ENCODE peak calls at places on chromosomes 11 and 22, in seven cellular contexts. L is heart left ventricle, D is ovary, H is lung, K is thoracic aorta, E is NT2/D1, Y is IMR-90. G is an unnamed sample. For H3K27me3, the result is how much of the 10 kb centered on the place peaks cover.

GRCh38 chr11:86126862-86127261 is 58.0 kb upstream of the PICALM start:
- DNase-seq in L (no peak), D (no peak), H (no peak), K (no peak), E (no peak), Y (no peak), G (no peak)

GRCh38 chr11:46216765-46217089 is 60.7 kb upstream of the CREB3L1 start:
- DNase-seq in L (no peak), D (no peak), H (no peak), K (no peak), E (no peak), Y (no peak), G (no peak)

GRCh38 chr22:38345782-38346181 is 28.5 kb upstream of the CSNK1E start:
- DNase-seq in L (no peak), D (no peak), H (no peak), K (no peak), E (no peak), Y (no peak), G (no peak)

GRCh38 chr11:115222218-115222862 is 281.9 kb downstream of the CADM1 start:
- DNase-seq in L (no peak), D (no peak), H (no peak), K (no peak), E (no peak), Y (peak), G (peak)

GRCh38 chr11:34165786-34166557 is 60.5 kb downstream of the NAT10 start:
- DNase-seq in L (peak), D (no peak), H (no peak), K (no peak), E (no peak), Y (no peak), G (peak)

GRCh38 chr11:76861490-76861953 is 804 bp downstream of the ACER3 start:
- DNase-seq in L (no peak), D (no peak), H (no peak), K (no peak), E (no peak), Y (no peak), G (no peak)

GRCh38 chr11:2366271-2366670 is 10.8 kb upstream of the CD81 start:
- DNase-seq in L (no peak), D (no peak), H (no peak), K (no peak), E (no peak), Y (no peak), G (no peak)

GRCh38 chr11:130201026-130201425 is 41.4 kb downstream of the ST14 start:
- DNase-seq in L (no peak), D (no peak), H (no peak), K (no peak), E (no peak), Y (no peak), G (no peak)

GRCh38 chr11:36702330-36703054 is 104.5 kb upstream of the RAG2 start:
- DNase-seq in L (no peak), D (no peak), H (peak), K (no peak), E (peak), Y (peak), G (peak)

GRCh38 chr11:85656777-85657176 is 8.2 kb downstream of the CREBZF start:
- DNase-seq in L (no peak), D (no peak), H (no peak), K (no peak), E (no peak), Y (no peak), G (no peak)

GRCh38 chr22:38346506-38346905 is 29.3 kb upstream of the CSNK1E start:
- DNase-seq in L (no peak), D (no peak), H (no peak), K (no peak), E (no peak), Y (no peak), G (no peak)

GRCh38 chr22:42367980-42368378 is 64.2 kb downstream of the NFAM1 start:
- DNase-seq in L (peak), D (peak), H (no peak), K (no peak), E (no peak), Y (no peak), G (no peak)

GRCh38 chr11:115581871-115582639 is 77.8 kb upstream of the CADM1 start:
- DNase-seq in L (no peak), D (no peak), H (no peak), K (no peak), E (peak), Y (peak), G (peak)

GRCh38 chr11:120228794-120229384 is 11.1 kb upstream of the POU2F3 start:
- DNase-seq in L (no peak), D (no peak), H (no peak), K (no peak), E (no peak), Y (no peak), G (no peak)

GRCh38 chr11:86303257-86303656 is 1.2 kb downstream of the HIKESHI start:
- DNase-seq in L (no peak), D (no peak), H (no peak), K (no peak), E (no peak), Y (peak), G (peak)

GRCh38 chr11:31808721-31809542 is 2.2 kb downstream of the PAX6 start:
- DNase-seq in L (no peak), D (no peak), H (no peak), K (no peak), E (no peak), Y (no peak), G (no peak)

GRCh38 chr22:39999144-39999757 is 4.5 kb downstream of the FAM83F start:
- DNase-seq in L (no peak), D (no peak), H (no peak), K (no peak), E (no peak), Y (peak), G (no peak)

GRCh38 chr11:63537293-63538101 is 889 bp downstream of the PLAAT4 start:
- DNase-seq in L (peak), D (peak), H (peak), K (peak), E (no peak), Y (peak), G (peak)

GRCh38 chr11:2298131-2298794 is 3.5 kb downstream of the C11orf21 start:
- DNase-seq in L (no peak), D (no peak), H (peak), K (no peak), E (no peak), Y (no peak), G (no peak)

GRCh38 chr11:25211635-25212251 is 714.9 kb downstream of the LUZP2 start:
- DNase-seq in L (no peak), D (no peak), H (no peak), K (no peak), E (no peak), Y (no peak), G (peak)

GRCh38 chr11:10307411-10308207 is 2.7 kb downstream of the ADM start:
- DNase-seq in L (peak), D (peak), H (peak), K (peak), E (no peak), Y (peak), G (peak)

GRCh38 chr11:46557684-46558151 is 36.1 kb downstream of the AMBRA1 start:
- DNase-seq in L (no peak), D (no peak), H (peak), K (no peak), E (no peak), Y (peak), G (peak)

GRCh38 chr22:50612715-50613221 is 12.2 kb downstream of the MAPK8IP2 start:
- DNase-seq in L (no peak), D (no peak), H (no peak), K (no peak), E (no peak), Y (no peak), G (no peak)

GRCh38 chr11:118144301-118144701 is 8.3 kb downstream of the SCN4B start:
- DNase-seq in L (peak), D (no peak), H (no peak), K (no peak), E (no peak), Y (no peak), G (no peak)

GRCh38 chr11:123469089-123469488 is 39.0 kb downstream of the GRAMD1B start:
- DNase-seq in L (peak), D (no peak), H (no peak), K (no peak), E (no peak), Y (no peak), G (no peak)

GRCh38 chr11:109554951-109555350 is 133.0 kb downstream of the C11orf87 start:
- DNase-seq in L (no peak), D (no peak), H (no peak), K (no peak), E (no peak), Y (no peak), G (no peak)
- H3K27me3 ChIP-seq in L (under half), D (under half), H (under half), K (under half), E (under half), Y (under half), G (under half)

GRCh38 chr11:125331357-125331756 is 164.7 kb downstream of the FEZ1 start:
- DNase-seq in L (no peak), D (no peak), H (no peak), K (no peak), E (no peak), Y (no peak), G (no peak)

GRCh38 chr11:125330462-125331325 is 165.4 kb downstream of the FEZ1 start:
- DNase-seq in L (no peak), D (no peak), H (no peak), K (no peak), E (no peak), Y (no peak), G (no peak)

GRCh38 chr11:125335101-125335500 is 161.0 kb downstream of the FEZ1 start:
- DNase-seq in L (no peak), D (no peak), H (no peak), K (no peak), E (no peak), Y (no peak), G (no peak)

GRCh38 chr11:125333354-125334077 is 162.5 kb downstream of the FEZ1 start:
- DNase-seq in L (no peak), D (no peak), H (no peak), K (no peak), E (no peak), Y (no peak), G (no peak)

GRCh38 chr11:125332821-125333220 is 163.2 kb downstream of the FEZ1 start:
- DNase-seq in L (no peak), D (no peak), H (no peak), K (no peak), E (no peak), Y (no peak), G (no peak)
- H3K4me3 ChIP-seq in L (no peak), D (no peak), H (no peak), K (no peak), E (no peak), Y (no peak), G (no peak)

GRCh38 chr22:43448048-43448447 is 36.2 kb downstream of the MPPED1 start:
- DNase-seq in L (no peak), D (no peak), H (no peak), K (no peak), E (no peak), Y (no peak), G (no peak)
- H3K27me3 ChIP-seq in L (under half), D (under half), H (under half), K (under half), E (under half), Y (under half), G (under half)

GRCh38 chr11:12285106-12285505 is 92.3 kb upstream of the PARVA start:
- DNase-seq in L (no peak), D (no peak), H (peak), K (no peak), E (no peak), Y (peak), G (peak)

GRCh38 chr11:12284321-12285050 is 92.9 kb upstream of the PARVA start:
- DNase-seq in L (no peak), D (no peak), H (peak), K (no peak), E (no peak), Y (peak), G (no peak)

GRCh38 chr11:12286606-12287005 is 90.8 kb upstream of the PARVA start:
- DNase-seq in L (no peak), D (no peak), H (peak), K (no peak), E (no peak), Y (no peak), G (no peak)

GRCh38 chr11:12287009-12287373 is 90.4 kb upstream of the PARVA start:
- DNase-seq in L (no peak), D (peak), H (peak), K (peak), E (peak), Y (peak), G (peak)

GRCh38 chr11:12285811-12286222 is 91.6 kb upstream of the PARVA start:
- DNase-seq in L (no peak), D (no peak), H (peak), K (no peak), E (no peak), Y (peak), G (no peak)
- H3K4me3 ChIP-seq in L (no peak), D (no peak), H (no peak), K (no peak), E (no peak), Y (no peak), G (no peak)

DNA sequence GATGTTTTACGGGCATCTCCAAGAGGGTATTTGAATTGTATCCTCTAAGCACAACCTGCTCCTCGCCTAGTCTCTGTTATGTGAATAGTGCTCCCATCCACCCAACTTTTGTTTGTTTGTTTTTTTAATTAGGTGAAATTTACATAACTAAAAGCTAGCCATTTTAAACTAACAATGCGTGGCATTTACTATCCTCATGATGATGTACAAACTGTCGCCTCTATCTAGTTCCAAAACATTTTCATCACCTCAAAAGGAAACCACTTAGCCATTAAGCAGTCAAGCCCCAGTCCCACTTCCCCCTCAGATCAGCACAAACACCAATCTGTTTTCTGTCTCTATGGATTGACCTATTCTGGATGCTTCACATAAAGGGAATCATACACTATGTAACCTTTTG is 3.9 kb downstream of the SYN3 start:
- DNase-seq in L (no peak), D (no peak), H (no peak), K (no peak), E (no peak), Y (no peak), G (no peak)
- H3K27me3 ChIP-seq in L (half or more), D (under half), H (under half), K (under half), E (under half), Y (under half), G (under half)

GRCh38 chr11:67024966-67025365 is 2.0 kb downstream of the SYT12 start:
- DNase-seq in L (no peak), D (no peak), H (no peak), K (no peak), E (no peak), Y (no peak), G (no peak)
- H3K4me3 ChIP-seq in L (no peak), D (no peak), H (no peak), K (no peak), E (no peak), Y (no peak), G (no peak)

GRCh38 chr11:134271978-134272377 is 4.2 kb upstream of the GLB1L3 start:
- DNase-seq in L (no peak), D (no peak), H (no peak), K (no peak), E (no peak), Y (no peak), G (no peak)
- H3K27me3 ChIP-seq in L (half or more), D (under half), H (under half), K (under half), E (under half), Y (half or more), G (under half)

GRCh38 chr22:18048041-18048440 is 23.7 kb upstream of the MICAL3 start:
- DNase-seq in L (no peak), D (no peak), H (no peak), K (no peak), E (no peak), Y (no peak), G (no peak)

GRCh38 chr22:18044548-18045271 is 20.3 kb upstream of the MICAL3 start:
- DNase-seq in L (peak), D (peak), H (peak), K (no peak), E (no peak), Y (peak), G (no peak)

GRCh38 chr22:18045794-18046193 is 21.4 kb upstream of the MICAL3 start:
- DNase-seq in L (no peak), D (no peak), H (no peak), K (no peak), E (no peak), Y (no peak), G (no peak)

GRCh38 chr22:18050065-18050464 is 25.7 kb upstream of the MICAL3 start:
- DNase-seq in L (no peak), D (no peak), H (no peak), K (no peak), E (no peak), Y (no peak), G (no peak)

DNA sequence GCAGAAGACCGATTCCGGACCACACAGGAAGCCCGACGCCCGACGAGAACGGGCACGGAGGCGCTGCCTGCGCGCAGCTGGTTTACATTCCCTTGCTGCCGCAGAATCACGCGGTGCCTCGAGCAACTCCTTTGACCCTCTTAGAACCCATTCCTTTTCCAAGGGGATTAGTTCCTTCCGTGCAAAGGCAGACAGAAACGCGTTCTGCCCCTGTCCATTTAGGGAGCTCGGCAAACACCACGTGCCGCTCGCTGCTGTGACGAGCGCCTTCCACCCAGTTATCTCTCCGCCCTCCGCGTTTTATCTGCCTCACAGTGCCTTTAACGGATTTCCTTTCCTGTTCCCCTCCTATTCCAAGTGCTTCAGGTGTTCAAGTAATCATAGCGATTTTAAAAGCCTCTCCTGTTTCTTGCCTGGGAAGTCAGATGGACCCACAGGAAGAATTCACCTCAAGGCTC is 24.1 kb upstream of the MICAL3 start:
- DNase-seq in L (no peak), D (peak), H (no peak), K (no peak), E (no peak), Y (peak), G (no peak)
- H3K4me3 ChIP-seq in L (no peak), D (no peak), H (no peak), K (no peak), E (no peak), Y (peak), G (no peak)

DNA sequence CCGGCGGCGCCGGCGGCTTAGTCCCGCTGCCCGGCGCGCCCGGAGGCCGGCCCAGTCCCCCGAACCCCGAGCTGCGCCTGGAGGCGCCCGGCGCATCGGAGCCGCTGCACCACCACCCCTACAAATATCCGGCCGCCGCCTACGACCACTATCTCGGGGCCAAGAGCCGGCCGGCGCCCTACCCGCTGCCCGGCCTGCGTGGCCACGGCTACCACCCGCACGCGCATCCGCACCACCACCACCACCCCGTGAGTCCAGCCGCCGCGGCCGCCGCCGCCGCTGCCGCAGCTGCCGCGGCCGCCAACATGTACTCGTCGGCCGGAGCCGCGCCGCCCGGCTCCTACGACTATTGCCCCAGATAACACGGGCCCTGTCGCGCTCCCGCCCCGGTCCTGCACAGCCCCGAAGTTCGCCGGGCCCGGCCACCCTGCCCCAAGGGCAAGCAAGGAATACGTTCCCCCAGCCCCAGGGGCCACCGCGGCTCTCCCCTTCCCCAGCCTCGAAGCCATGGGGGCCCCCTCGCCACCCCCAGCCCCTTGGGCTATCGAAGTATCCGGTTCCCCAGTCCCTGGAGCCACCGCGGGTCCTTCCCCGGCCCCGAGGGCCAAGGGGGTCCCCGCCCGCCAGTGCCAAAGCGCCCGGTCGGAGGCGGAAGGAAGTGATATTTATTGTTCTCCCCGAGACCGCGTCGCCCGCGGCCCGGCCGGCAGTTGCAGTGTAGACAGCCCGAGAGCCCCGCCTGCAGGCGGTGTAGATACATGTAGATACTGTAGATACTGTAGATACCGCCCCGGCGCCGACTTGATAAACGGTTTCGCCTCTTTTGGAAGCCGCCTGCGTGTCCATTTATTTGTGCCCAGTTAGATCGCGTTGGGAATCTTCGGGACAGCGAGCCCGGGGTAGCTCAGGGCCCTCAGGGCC is 6.2 kb downstream of the TBX1 start:
- DNase-seq in L (peak), D (no peak), H (no peak), K (no peak), E (no peak), Y (no peak), G (no peak)
- H3K27me3 ChIP-seq in L (half or more), D (under half), H (under half), K (under half), E (half or more), Y (half or more), G (under half)

G was measured in MG63.